ENCODE peak calls at places on chromosomes 12 and 14, in eight cellular contexts. One of them, this sample, is unnamed.

GRCh38 chr12:103273645-103274044 is 222.1 kb downstream of the C12orf42 start:
- DNase-seq in gastrocnemius medialis: no peak
- DNase-seq in H1: no peak
- DNase-seq in IMR-90: no peak
- DNase-seq in upper lobe of left lung: no peak
- DNase-seq in stomach: no peak
- DNase-seq in adrenal gland: no peak
- DNase-seq in A549: no peak
- DNase-seq in this sample: no peak

GRCh38 chr12:68317047-68317667 is 15.0 kb downstream of the MDM1 start:
- DNase-seq in A549: peak; percentile 56
- DNase-seq in adrenal gland: peak; percentile 50
- DNase-seq in H1: no peak
- DNase-seq in stomach: no peak
- DNase-seq in IMR-90: peak; percentile 68
- DNase-seq in gastrocnemius medialis: no peak
- DNase-seq in upper lobe of left lung: no peak
- DNase-seq in this sample: no peak

GRCh38 chr14:104429291-104429861 is 150.2 kb upstream of the C14orf180 start:
- DNase-seq in stomach: no peak
- DNase-seq in A549: no peak
- DNase-seq in H1: no peak
- DNase-seq in upper lobe of left lung: no peak
- DNase-seq in gastrocnemius medialis: no peak
- DNase-seq in IMR-90: no peak
- DNase-seq in adrenal gland: no peak
- DNase-seq in this sample: no peak

GRCh38 chr12:51773145-51773869 is 75.2 kb downstream of the FIGNL2 start:
- DNase-seq in adrenal gland: no peak
- DNase-seq in A549: peak; percentile 50
- DNase-seq in upper lobe of left lung: no peak
- DNase-seq in stomach: no peak
- DNase-seq in IMR-90: peak; percentile 77
- DNase-seq in H1: no peak
- DNase-seq in gastrocnemius medialis: no peak
- DNase-seq in this sample: no peak

GRCh38 chr14:67491741-67492504 is 3.4 kb upstream of the TMEM229B start:
- DNase-seq in upper lobe of left lung: no peak
- DNase-seq in H1: no peak
- DNase-seq in IMR-90: no peak
- DNase-seq in stomach: no peak
- DNase-seq in gastrocnemius medialis: no peak
- DNase-seq in adrenal gland: no peak
- DNase-seq in A549: no peak
- DNase-seq in this sample: no peak

GRCh38 chr12:69996276-69996675 is 171.2 kb downstream of the MYRFL start:
- DNase-seq in H1: no peak
- DNase-seq in A549: no peak
- DNase-seq in stomach: no peak
- DNase-seq in adrenal gland: no peak
- DNase-seq in upper lobe of left lung: no peak
- DNase-seq in gastrocnemius medialis: no peak
- DNase-seq in IMR-90: no peak
- DNase-seq in this sample: no peak

GRCh38 chr12:94308612-94309011 is 151.1 kb downstream of the CEP83 start:
- DNase-seq in adrenal gland: no peak
- DNase-seq in A549: no peak
- DNase-seq in IMR-90: no peak
- DNase-seq in H1: no peak
- DNase-seq in stomach: no peak
- DNase-seq in upper lobe of left lung: no peak
- DNase-seq in gastrocnemius medialis: no peak
- DNase-seq in this sample: no peak

GRCh38 chr12:94875525-94875924 is 128.0 kb downstream of the NDUFA12 start:
- DNase-seq in H1: no peak
- DNase-seq in gastrocnemius medialis: no peak
- DNase-seq in adrenal gland: no peak
- DNase-seq in IMR-90: no peak
- DNase-seq in stomach: no peak
- DNase-seq in A549: peak; percentile 69
- DNase-seq in upper lobe of left lung: no peak
- DNase-seq in this sample: no peak

GRCh38 chr14:54000341-54000811 is 43.8 kb upstream of the BMP4 start:
- DNase-seq in upper lobe of left lung: no peak
- DNase-seq in adrenal gland: no peak
- DNase-seq in IMR-90: peak; percentile 53
- DNase-seq in A549: peak; percentile 33
- DNase-seq in H1: no peak
- DNase-seq in stomach: no peak
- DNase-seq in gastrocnemius medialis: no peak
- DNase-seq in this sample: no peak

GRCh38 chr12:112160611-112161010 is 35.3 kb downstream of the TRAFD1 start:
- DNase-seq in adrenal gland: no peak
- DNase-seq in stomach: no peak
- DNase-seq in A549: no peak
- DNase-seq in IMR-90: no peak
- DNase-seq in upper lobe of left lung: no peak
- DNase-seq in gastrocnemius medialis: no peak
- DNase-seq in H1: no peak
- DNase-seq in this sample: no peak

GRCh38 chr12:129615001-129615400 is 288.8 kb downstream of the TMEM132D start:
- DNase-seq in stomach: no peak
- DNase-seq in IMR-90: no peak
- DNase-seq in upper lobe of left lung: no peak
- DNase-seq in adrenal gland: no peak
- DNase-seq in gastrocnemius medialis: no peak
- DNase-seq in A549: no peak
- DNase-seq in H1: no peak
- DNase-seq in this sample: no peak

GRCh38 chr14:76191297-76191696 is 39.6 kb downstream of the GPATCH2L start:
- DNase-seq in gastrocnemius medialis: peak; percentile 26
- DNase-seq in A549: no peak
- DNase-seq in stomach: no peak
- DNase-seq in upper lobe of left lung: peak; percentile 58
- DNase-seq in IMR-90: no peak
- DNase-seq in adrenal gland: peak; percentile 27
- DNase-seq in H1: no peak
- DNase-seq in this sample: no peak

GRCh38 chr14:101066826-101067508 is 163.4 kb upstream of the RTL1 start:
- DNase-seq in stomach: no peak
- DNase-seq in IMR-90: no peak
- DNase-seq in A549: no peak
- DNase-seq in H1: no peak
- DNase-seq in adrenal gland: peak; percentile 16
- DNase-seq in upper lobe of left lung: peak; percentile 20
- DNase-seq in gastrocnemius medialis: peak; percentile 4
- DNase-seq in this sample: no peak

GRCh38 chr12:120413901-120414695 is 23.8 kb upstream of the COX6A1 start:
- DNase-seq in adrenal gland: peak; percentile 58
- DNase-seq in IMR-90: no peak
- DNase-seq in upper lobe of left lung: peak; percentile 28
- DNase-seq in gastrocnemius medialis: no peak
- DNase-seq in H1: peak; percentile 80
- DNase-seq in stomach: peak; percentile 73
- DNase-seq in A549: no peak
- DNase-seq in this sample: no peak

GRCh38 chr12:82279597-82279996 is 78.6 kb downstream of the CCDC59 start:
- DNase-seq in stomach: no peak
- DNase-seq in IMR-90: no peak
- DNase-seq in adrenal gland: no peak
- DNase-seq in gastrocnemius medialis: no peak
- DNase-seq in A549: no peak
- DNase-seq in H1: no peak
- DNase-seq in upper lobe of left lung: no peak
- DNase-seq in this sample: no peak

GRCh38 chr14:92646952-92647461 is 101.4 kb downstream of the LGMN start:
- DNase-seq in gastrocnemius medialis: no peak
- DNase-seq in upper lobe of left lung: no peak
- DNase-seq in adrenal gland: no peak
- DNase-seq in IMR-90: peak; percentile 94
- DNase-seq in A549: peak; percentile 16
- DNase-seq in H1: no peak
- DNase-seq in stomach: no peak
- DNase-seq in this sample: peak; percentile 34

GRCh38 chr12:8087666-8088065 is 5.6 kb downstream of the NECAP1 start:
- DNase-seq in A549: no peak
- DNase-seq in H1: no peak
- DNase-seq in adrenal gland: no peak
- DNase-seq in IMR-90: no peak
- DNase-seq in upper lobe of left lung: no peak
- DNase-seq in gastrocnemius medialis: no peak
- DNase-seq in stomach: no peak
- DNase-seq in this sample: no peak

GRCh38 chr14:100531152-100531551 is 56.1 kb downstream of the BEGAIN start:
- DNase-seq in stomach: no peak
- DNase-seq in IMR-90: no peak
- DNase-seq in adrenal gland: no peak
- DNase-seq in H1: no peak
- DNase-seq in A549: no peak
- DNase-seq in upper lobe of left lung: no peak
- DNase-seq in gastrocnemius medialis: no peak
- DNase-seq in this sample: no peak

GRCh38 chr12:95131589-95132335 is 58.3 kb upstream of the NR2C1 start:
- DNase-seq in gastrocnemius medialis: peak; percentile 32
- DNase-seq in IMR-90: no peak
- DNase-seq in A549: no peak
- DNase-seq in H1: no peak
- DNase-seq in adrenal gland: peak; percentile 56
- DNase-seq in stomach: no peak
- DNase-seq in upper lobe of left lung: no peak
- DNase-seq in this sample: no peak

DNA sequence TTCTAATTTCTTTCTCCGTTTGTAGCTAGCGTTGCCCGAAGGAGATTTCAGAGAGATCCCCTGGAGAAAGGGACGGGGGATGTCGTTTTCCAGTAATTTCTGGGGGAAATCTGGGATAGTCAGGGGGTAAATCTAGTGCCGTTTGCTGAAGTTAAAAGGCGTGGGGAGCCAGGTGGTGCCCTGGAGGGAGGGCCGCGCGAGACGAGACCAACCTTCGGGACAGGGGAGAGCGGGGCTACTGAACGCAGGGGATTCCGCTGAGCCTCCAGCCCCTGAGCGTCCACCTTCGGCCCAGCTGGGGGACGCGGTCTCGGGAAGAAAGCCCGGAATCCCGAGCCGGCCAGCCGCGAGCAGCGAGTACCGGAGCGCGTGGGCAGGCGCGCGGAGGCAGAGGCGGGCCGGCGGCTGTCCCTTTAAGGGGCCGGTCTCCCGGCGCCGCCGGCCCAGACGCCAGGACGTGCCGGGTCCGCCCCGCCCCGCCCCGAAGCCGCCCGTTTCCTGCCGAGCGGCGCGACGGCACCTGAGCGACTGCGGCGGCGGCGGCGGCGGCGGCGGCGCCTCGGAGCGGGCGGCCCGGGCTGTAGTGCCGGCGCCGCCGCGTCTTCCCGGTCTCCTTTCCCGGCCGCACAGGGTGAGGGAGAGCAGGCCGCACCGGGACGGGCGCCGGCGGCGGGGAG is at the start of gene KTN1:
- DNase-seq in A549: peak; percentile 84
- DNase-seq in upper lobe of left lung: peak; percentile 88
- DNase-seq in H1: peak; percentile 79
- DNase-seq in gastrocnemius medialis: peak; percentile 84
- DNase-seq in stomach: peak; percentile 86
- DNase-seq in adrenal gland: peak; percentile 83
- DNase-seq in IMR-90: peak; percentile 71
- DNase-seq in this sample: peak; percentile 62
- TF ChIP-seq POLR2A in A549: peak; percentile 76
- TF ChIP-seq POLR2A in upper lobe of left lung: no peak
- TF ChIP-seq POLR2A in H1: no peak
- TF ChIP-seq POLR2A in gastrocnemius medialis: peak; percentile 96
- TF ChIP-seq POLR2A in stomach: no peak
- TF ChIP-seq POLR2A in adrenal gland: peak; percentile 69
- TF ChIP-seq POLR2A in IMR-90: peak; percentile 18
- TF ChIP-seq POLR2A in this sample: peak; percentile 6

GRCh38 chr12:55724226-55724939 is 4.2 kb downstream of the RDH5 start:
- DNase-seq in adrenal gland: peak; percentile 76
- DNase-seq in upper lobe of left lung: peak; percentile 81
- DNase-seq in A549: peak; percentile 82
- DNase-seq in stomach: peak; percentile 76
- DNase-seq in gastrocnemius medialis: peak; percentile 82
- DNase-seq in IMR-90: peak; percentile 69
- DNase-seq in H1: peak; percentile 76
- DNase-seq in this sample: no peak
- TF ChIP-seq POLR2A in adrenal gland: peak; percentile 18
- TF ChIP-seq POLR2A in upper lobe of left lung: no peak
- TF ChIP-seq POLR2A in A549: no peak
- TF ChIP-seq POLR2A in stomach: no peak
- TF ChIP-seq POLR2A in gastrocnemius medialis: no peak
- TF ChIP-seq POLR2A in IMR-90: no peak
- TF ChIP-seq POLR2A in H1: no peak
- TF ChIP-seq POLR2A in this sample: no peak

GRCh38 chr14:37253905-37254304 is 56.2 kb downstream of the MIPOL1 start:
- DNase-seq in adrenal gland: peak; percentile 37
- DNase-seq in gastrocnemius medialis: no peak
- DNase-seq in H1: no peak
- DNase-seq in stomach: no peak
- DNase-seq in IMR-90: peak; percentile 73
- DNase-seq in A549: no peak
- DNase-seq in upper lobe of left lung: no peak
- DNase-seq in this sample: no peak
- TF ChIP-seq POLR2A in adrenal gland: no peak
- TF ChIP-seq POLR2A in gastrocnemius medialis: no peak
- TF ChIP-seq POLR2A in H1: no peak
- TF ChIP-seq POLR2A in stomach: no peak
- TF ChIP-seq POLR2A in IMR-90: no peak
- TF ChIP-seq POLR2A in A549: no peak
- TF ChIP-seq POLR2A in upper lobe of left lung: no peak
- TF ChIP-seq POLR2A in this sample: no peak

DNA sequence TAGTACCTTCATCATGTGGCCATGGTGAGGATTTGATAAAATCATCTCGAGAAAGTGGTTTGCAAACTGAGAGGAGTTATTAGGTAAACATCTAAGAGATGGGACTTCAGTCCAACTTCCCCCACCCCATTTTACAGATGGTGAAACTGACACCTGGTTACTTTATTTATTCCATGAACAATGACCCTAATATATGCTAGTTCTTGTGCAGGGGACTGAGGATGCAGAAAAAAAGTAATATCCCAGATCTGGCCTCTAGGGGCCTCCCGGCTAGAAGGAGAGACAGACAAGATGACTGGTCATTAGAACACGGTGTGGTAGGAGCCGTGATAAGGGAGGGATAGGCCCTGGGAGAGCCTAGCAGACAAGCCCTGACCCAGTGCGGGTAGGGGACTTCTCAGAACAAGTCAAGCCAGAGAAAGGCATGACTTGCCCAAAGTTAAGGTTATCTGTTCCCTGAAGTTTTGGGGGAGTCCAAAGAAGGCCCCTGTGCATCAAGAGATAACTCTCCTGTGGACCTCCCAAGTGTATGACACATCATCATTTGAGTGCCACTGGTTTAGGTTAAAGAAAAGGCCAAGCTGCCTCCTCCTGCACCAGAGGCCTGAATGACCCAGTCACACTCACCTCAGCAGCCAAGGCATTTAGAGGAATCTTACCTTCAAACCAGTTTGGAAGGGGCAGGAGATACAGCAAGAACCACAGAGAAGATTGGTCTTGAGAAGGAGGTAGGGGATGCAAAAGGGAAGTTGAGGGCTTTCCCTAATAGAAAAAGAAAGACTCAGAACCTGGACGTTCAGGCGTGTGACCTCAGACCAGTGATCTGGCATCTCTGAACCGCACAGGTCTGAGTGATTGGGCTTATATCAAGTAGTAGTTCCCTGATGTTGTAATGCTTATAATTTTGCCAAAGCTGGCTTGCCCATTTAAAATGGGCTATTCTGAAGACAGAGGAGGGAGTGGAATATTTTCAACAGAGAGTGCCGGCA is 1.6 kb downstream of the CMKLR1 start:
- DNase-seq in gastrocnemius medialis: no peak
- DNase-seq in A549: peak; percentile 39
- DNase-seq in stomach: no peak
- DNase-seq in H1: peak; percentile 58
- DNase-seq in IMR-90: peak; percentile 8
- DNase-seq in adrenal gland: peak; percentile 38
- DNase-seq in upper lobe of left lung: peak; percentile 37
- DNase-seq in this sample: peak; percentile 36
- TF ChIP-seq POLR2A in gastrocnemius medialis: no peak
- TF ChIP-seq POLR2A in A549: no peak
- TF ChIP-seq POLR2A in stomach: no peak
- TF ChIP-seq POLR2A in H1: no peak
- TF ChIP-seq POLR2A in IMR-90: no peak
- TF ChIP-seq POLR2A in adrenal gland: peak; percentile 13
- TF ChIP-seq POLR2A in upper lobe of left lung: no peak
- TF ChIP-seq POLR2A in this sample: no peak

This sample was measured in H54.